ENCODE peak calls at places on chromosomes 3 and 15, in seven cellular contexts. W is WERI-Rb-1, S is endothelial cell of umbilical vein, P is PC-9, E is suprapubic skin, Y is OCI-LY7, N is fibroblast of lung. Q is an unnamed sample. For H3K9me3, the result is how much of the 10 kb centered on the place peaks cover.

GRCh38 chr15:51335538-51335961 is 2.8 kb downstream of the CYP19A1 start:
- DNase-seq in W (no peak), S (no peak), P (no peak), E (no peak), Y (no peak), N (no peak), Q (no peak)

GRCh38 chr3:197558000-197558399 is 2.2 kb upstream of the BDH1 start:
- DNase-seq in W (no peak), S (no peak), P (peak), E (no peak), Y (no peak), N (no peak), Q (no peak)

GRCh38 chr3:18190646-18191045 is 234.5 kb downstream of the SATB1 start:
- DNase-seq in W (no peak), S (no peak), P (no peak), E (no peak), Y (no peak), N (no peak), Q (no peak)

GRCh38 chr3:57078366-57079220 is 18.1 kb downstream of the SPATA12 start:
- DNase-seq in W (peak), S (peak), P (peak), E (peak), Y (peak), N (peak), Q (peak)

GRCh38 chr15:70208332-70208731 is 110.6 kb upstream of the TLE3 start:
- DNase-seq in W (no peak), S (no peak), P (no peak), E (peak), Y (no peak), N (no peak), Q (no peak)

GRCh38 chr3:103341078-103341477 is 906.3 kb downstream of the ZPLD1 start:
- DNase-seq in W (no peak), S (no peak), P (no peak), E (no peak), Y (no peak), N (no peak), Q (no peak)

GRCh38 chr3:50345586-50345985 is at the start of gene ZMYND10:
- DNase-seq in W (peak), S (no peak), P (peak), E (no peak), Y (peak), N (peak), Q (no peak)

GRCh38 chr3:170864525-170865208 is 5.3 kb downstream of the RPL22L1 start:
- DNase-seq in W (no peak), S (peak), P (no peak), E (no peak), Y (no peak), N (peak), Q (peak)

GRCh38 chr3:33879540-33879939 is 81.1 kb downstream of the PDCD6IP start:
- DNase-seq in W (no peak), S (no peak), P (no peak), E (no peak), Y (no peak), N (no peak), Q (no peak)

GRCh38 chr3:64176461-64176996 is 48.7 kb downstream of the PRICKLE2 start:
- DNase-seq in W (no peak), S (no peak), P (no peak), E (no peak), Y (no peak), N (no peak), Q (no peak)

GRCh38 chr15:60438626-60439025 is 40.3 kb downstream of the ICE2 start:
- DNase-seq in W (no peak), S (no peak), P (no peak), E (no peak), Y (no peak), N (no peak), Q (no peak)

GRCh38 chr15:35657679-35658201 is 111.8 kb upstream of the DPH6 start:
- DNase-seq in W (no peak), S (no peak), P (no peak), E (no peak), Y (no peak), N (peak), Q (peak)

GRCh38 chr3:113035387-113035982 is 44.7 kb downstream of the GTPBP8 start:
- DNase-seq in W (peak), S (peak), P (peak), E (no peak), Y (peak), N (peak), Q (peak)

GRCh38 chr3:40827942-40828688 is 303.4 kb downstream of the ZNF621 start:
- DNase-seq in W (no peak), S (no peak), P (no peak), E (peak), Y (no peak), N (no peak), Q (no peak)

GRCh38 chr3:22439626-22440025 is 688.6 kb upstream of the ZNF385D start:
- DNase-seq in W (no peak), S (no peak), P (no peak), E (no peak), Y (no peak), N (no peak), Q (no peak)

GRCh38 chr3:106302451-106303221 is 433.8 kb upstream of the CBLB start:
- DNase-seq in W (no peak), S (no peak), P (no peak), E (no peak), Y (peak), N (no peak), Q (no peak)

GRCh38 chr3:196803891-196804468 is 63.7 kb upstream of the SENP5 start:
- DNase-seq in W (no peak), S (no peak), P (no peak), E (no peak), Y (no peak), N (no peak), Q (no peak)

GRCh38 chr3:17151598-17152373 is 267.0 kb downstream of the PLCL2 start:
- DNase-seq in W (no peak), S (no peak), P (no peak), E (peak), Y (no peak), N (no peak), Q (no peak)

GRCh38 chr15:36951747-36952247 is 148.6 kb downstream of the MEIS2 start:
- DNase-seq in W (no peak), S (peak), P (no peak), E (no peak), Y (no peak), N (peak), Q (no peak)

GRCh38 chr3:25454411-25454927 is 26.4 kb downstream of the RARB start:
- DNase-seq in W (no peak), S (peak), P (no peak), E (no peak), Y (no peak), N (no peak), Q (no peak)

GRCh38 chr3:184176377-184177330 is 2.0 kb downstream of the AP2M1 start:
- DNase-seq in W (peak), S (peak), P (peak), E (no peak), Y (no peak), N (peak), Q (peak)

GRCh38 chr3:161893972-161894371 is 397.4 kb downstream of the OTOL1 start:
- DNase-seq in W (no peak), S (no peak), P (no peak), E (no peak), Y (no peak), N (peak), Q (no peak)

GRCh38 chr3:119809249-119810017 is 27.5 kb downstream of the NR1I2 start:
- DNase-seq in W (no peak), S (no peak), P (no peak), E (no peak), Y (no peak), N (no peak), Q (no peak)

GRCh38 chr3:98968347-98968746 is 66.9 kb upstream of the DCBLD2 start:
- DNase-seq in W (no peak), S (peak), P (no peak), E (no peak), Y (no peak), N (no peak), Q (no peak)

GRCh38 chr3:141147657-141148056 is 84.0 kb upstream of the PXYLP1 start:
- DNase-seq in W (no peak), S (no peak), P (peak), E (no peak), Y (no peak), N (no peak), Q (no peak)

GRCh38 chr3:82100378-82100777 is 338.9 kb upstream of the GBE1 start:
- DNase-seq in W (no peak), S (no peak), P (no peak), E (no peak), Y (no peak), N (no peak), Q (no peak)

GRCh38 chr3:153555919-153556318 is 393.9 kb downstream of the RAP2B start:
- DNase-seq in W (no peak), S (no peak), P (no peak), E (no peak), Y (no peak), N (no peak), Q (no peak)
- H3K9me3 ChIP-seq in W (under half), S (under half), P (under half), E (under half), Y (under half), N (under half), Q (under half)

GRCh38 chr15:101246824-101247745 is 4.8 kb downstream of the CHSY1 start:
- DNase-seq in W (no peak), S (no peak), P (no peak), E (no peak), Y (no peak), N (no peak), Q (no peak)
- H3K4me3 ChIP-seq in W (no peak), S (no peak), P (no peak), E (no peak), Y (no peak), N (no peak), Q (no peak)

GRCh38 chr3:43046583-43046982 is 59.3 kb downstream of the POMGNT2 start:
- DNase-seq in W (no peak), S (no peak), P (no peak), E (no peak), Y (no peak), N (no peak), Q (no peak)
- H3K9me3 ChIP-seq in W (under half), S (under half), P (under half), E (under half), Y (under half), N (under half), Q (under half)

GRCh38 chr15:29919380-29919881 is 97.2 kb upstream of the TJP1 start:
- DNase-seq in W (no peak), S (no peak), P (no peak), E (no peak), Y (no peak), N (no peak), Q (no peak)

GRCh38 chr15:29922191-29922590 is 99.9 kb upstream of the TJP1 start:
- DNase-seq in W (no peak), S (no peak), P (no peak), E (no peak), Y (no peak), N (no peak), Q (no peak)

GRCh38 chr15:29917600-29918597 is 95.6 kb upstream of the TJP1 start:
- DNase-seq in W (no peak), S (no peak), P (no peak), E (no peak), Y (no peak), N (peak), Q (no peak)

GRCh38 chr15:29921130-29921601 is 98.9 kb upstream of the TJP1 start:
- DNase-seq in W (no peak), S (no peak), P (peak), E (no peak), Y (no peak), N (no peak), Q (no peak)

DNA sequence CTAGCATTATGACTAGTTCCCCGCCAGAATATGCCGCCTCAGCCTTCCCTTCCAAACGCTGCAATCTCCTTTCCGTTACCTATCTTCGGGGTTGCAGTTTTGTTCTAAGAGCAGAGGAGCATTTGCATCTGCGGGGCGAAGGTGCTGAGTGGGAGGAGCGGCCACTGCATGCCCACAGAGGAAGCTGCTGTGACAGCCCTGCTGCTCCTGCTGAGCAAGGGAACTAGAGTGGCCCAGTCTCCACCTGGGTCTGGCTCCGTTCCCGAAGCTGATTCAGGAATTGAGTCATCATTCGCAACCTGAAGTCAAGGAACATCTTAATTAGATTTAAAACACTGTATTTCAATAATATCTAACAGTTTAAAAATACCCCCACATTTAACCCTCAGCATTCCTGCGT is 98.2 kb upstream of the TJP1 start:
- DNase-seq in W (no peak), S (no peak), P (peak), E (no peak), Y (no peak), N (no peak), Q (no peak)
- H3K4me3 ChIP-seq in W (no peak), S (no peak), P (peak), E (no peak), Y (no peak), N (no peak), Q (no peak)

DNA sequence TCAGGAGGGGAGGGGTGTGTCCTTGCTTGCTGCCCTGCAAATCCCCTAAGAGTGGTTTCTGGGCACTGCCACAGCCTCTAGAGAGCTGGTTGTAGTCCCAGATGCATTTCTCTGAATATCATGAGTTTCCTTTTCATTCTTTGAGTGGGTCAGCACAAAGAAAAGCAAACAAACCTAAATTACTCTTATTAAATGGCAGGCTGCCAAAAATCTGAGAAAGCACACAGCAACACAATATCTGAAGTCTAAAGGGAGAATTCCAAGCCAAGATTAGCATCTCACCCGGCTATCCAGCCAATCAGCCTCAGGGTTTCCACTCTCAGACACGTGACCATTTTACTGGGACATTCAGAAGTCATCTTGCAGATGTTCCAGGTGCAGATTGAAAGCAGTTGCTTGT is 919.3 kb downstream of the TUSC7 start:
- DNase-seq in W (no peak), S (peak), P (no peak), E (no peak), Y (peak), N (peak), Q (peak)
- H3K9me3 ChIP-seq in W (under half), S (under half), P (under half), E (under half), Y (under half), N (under half), Q (under half)

DNA sequence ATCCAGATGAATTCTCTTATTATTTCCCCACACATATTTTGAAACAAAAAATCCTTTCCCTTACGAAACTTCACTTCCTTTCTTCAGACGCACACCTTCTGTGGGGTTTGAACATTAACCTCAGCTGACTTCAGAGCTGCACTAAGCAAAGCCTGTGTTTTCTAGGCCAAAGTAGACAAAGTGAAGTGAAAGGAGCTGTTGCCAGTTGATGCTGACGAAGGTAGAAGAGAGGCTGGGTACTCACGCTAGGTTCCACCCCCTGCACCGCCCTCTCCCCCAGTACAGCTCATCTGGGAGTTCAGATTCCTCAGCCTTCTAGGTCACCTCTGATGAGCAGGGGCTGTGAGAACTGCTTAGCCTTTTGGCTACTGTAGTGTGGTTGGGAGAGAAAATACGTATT is 24.1 kb downstream of the DUT start:
- DNase-seq in W (no peak), S (no peak), P (no peak), E (no peak), Y (no peak), N (peak), Q (no peak)
- H3K4me3 ChIP-seq in W (no peak), S (no peak), P (no peak), E (no peak), Y (no peak), N (no peak), Q (no peak)